ENCODE peak calls at places on chromosomes 5 and 9, in six cellular contexts. One of them, this sample, is unnamed.

GRCh38 chr5:179759961-179760541 is 27.4 kb downstream of the MAML1 start:
- DNase-seq in heart left ventricle: no peak
- DNase-seq in MM.1S: no peak
- DNase-seq in naive thymus-derived CD4-positive, alpha-beta T cell: no peak
- DNase-seq in left ventricle myocardium inferior: no peak
- DNase-seq in ovary: no peak
- DNase-seq in this sample: no peak

GRCh38 chr9:136671646-136672430 is 9.1 kb downstream of the EGFL7 start:
- DNase-seq in left ventricle myocardium inferior: no peak
- DNase-seq in MM.1S: no peak
- DNase-seq in ovary: no peak
- DNase-seq in heart left ventricle: peak
- DNase-seq in naive thymus-derived CD4-positive, alpha-beta T cell: no peak
- DNase-seq in this sample: peak

GRCh38 chr5:176735383-176736265 is 74.7 kb upstream of the UNC5A start:
- DNase-seq in heart left ventricle: peak
- DNase-seq in naive thymus-derived CD4-positive, alpha-beta T cell: no peak
- DNase-seq in left ventricle myocardium inferior: no peak
- DNase-seq in MM.1S: no peak
- DNase-seq in ovary: no peak
- DNase-seq in this sample: no peak

GRCh38 chr5:176741566-176742211 is 68.7 kb upstream of the UNC5A start:
- DNase-seq in heart left ventricle: no peak
- DNase-seq in ovary: no peak
- DNase-seq in MM.1S: no peak
- DNase-seq in naive thymus-derived CD4-positive, alpha-beta T cell: no peak
- DNase-seq in left ventricle myocardium inferior: no peak
- DNase-seq in this sample: no peak

GRCh38 chr9:134182554-134183219 is 18.3 kb upstream of the RNU6ATAC start:
- DNase-seq in left ventricle myocardium inferior: no peak
- DNase-seq in naive thymus-derived CD4-positive, alpha-beta T cell: no peak
- DNase-seq in heart left ventricle: no peak
- DNase-seq in MM.1S: no peak
- DNase-seq in ovary: no peak
- DNase-seq in this sample: no peak

GRCh38 chr9:35598863-35599590 is 6.0 kb upstream of the TESK1 start:
- DNase-seq in ovary: no peak
- DNase-seq in MM.1S: peak
- DNase-seq in naive thymus-derived CD4-positive, alpha-beta T cell: no peak
- DNase-seq in heart left ventricle: no peak
- DNase-seq in left ventricle myocardium inferior: no peak
- DNase-seq in this sample: no peak

GRCh38 chr5:78005021-78005785 is 229.1 kb upstream of the TBCA start:
- DNase-seq in naive thymus-derived CD4-positive, alpha-beta T cell: no peak
- DNase-seq in heart left ventricle: no peak
- DNase-seq in ovary: no peak
- DNase-seq in MM.1S: no peak
- DNase-seq in left ventricle myocardium inferior: no peak
- DNase-seq in this sample: no peak

GRCh38 chr5:157312492-157312891 is 46.6 kb downstream of the CYFIP2 start:
- DNase-seq in ovary: no peak
- DNase-seq in MM.1S: peak
- DNase-seq in naive thymus-derived CD4-positive, alpha-beta T cell: peak
- DNase-seq in left ventricle myocardium inferior: no peak
- DNase-seq in heart left ventricle: peak
- DNase-seq in this sample: peak

GRCh38 chr5:26023361-26023760 is 1015.0 kb downstream of the CDH9 start:
- DNase-seq in left ventricle myocardium inferior: no peak
- DNase-seq in ovary: no peak
- DNase-seq in naive thymus-derived CD4-positive, alpha-beta T cell: no peak
- DNase-seq in heart left ventricle: no peak
- DNase-seq in MM.1S: no peak
- DNase-seq in this sample: no peak

GRCh38 chr5:88659529-88660325 is 223.3 kb downstream of the MEF2C start:
- DNase-seq in MM.1S: peak
- DNase-seq in naive thymus-derived CD4-positive, alpha-beta T cell: no peak
- DNase-seq in ovary: no peak
- DNase-seq in heart left ventricle: no peak
- DNase-seq in left ventricle myocardium inferior: no peak
- DNase-seq in this sample: peak

GRCh38 chr9:114308361-114308950 is 14.4 kb upstream of the ORM1 start:
- DNase-seq in ovary: no peak
- DNase-seq in heart left ventricle: no peak
- DNase-seq in naive thymus-derived CD4-positive, alpha-beta T cell: no peak
- DNase-seq in left ventricle myocardium inferior: no peak
- DNase-seq in MM.1S: no peak
- DNase-seq in this sample: no peak
- H3K27ac ChIP-seq in ovary: no peak
- H3K27ac ChIP-seq in heart left ventricle: no peak
- H3K27ac ChIP-seq in naive thymus-derived CD4-positive, alpha-beta T cell: no peak
- H3K27ac ChIP-seq in left ventricle myocardium inferior: no peak
- H3K27ac ChIP-seq in MM.1S: no peak
- H3K27ac ChIP-seq in this sample: no peak

GRCh38 chr9:73152445-73152844 is 780 bp downstream of the ANXA1 start:
- DNase-seq in naive thymus-derived CD4-positive, alpha-beta T cell: no peak
- DNase-seq in heart left ventricle: no peak
- DNase-seq in MM.1S: no peak
- DNase-seq in ovary: no peak
- DNase-seq in left ventricle myocardium inferior: no peak
- DNase-seq in this sample: no peak
- H3K27ac ChIP-seq in naive thymus-derived CD4-positive, alpha-beta T cell: peak
- H3K27ac ChIP-seq in heart left ventricle: peak
- H3K27ac ChIP-seq in MM.1S: no peak
- H3K27ac ChIP-seq in ovary: peak
- H3K27ac ChIP-seq in left ventricle myocardium inferior: peak
- H3K27ac ChIP-seq in this sample: no peak

GRCh38 chr9:115847245-115847644 is 306.3 kb upstream of the PAPPA start:
- DNase-seq in heart left ventricle: no peak
- DNase-seq in ovary: no peak
- DNase-seq in left ventricle myocardium inferior: no peak
- DNase-seq in naive thymus-derived CD4-positive, alpha-beta T cell: no peak
- DNase-seq in MM.1S: no peak
- DNase-seq in this sample: no peak
- H3K27ac ChIP-seq in heart left ventricle: no peak
- H3K27ac ChIP-seq in ovary: no peak
- H3K27ac ChIP-seq in left ventricle myocardium inferior: no peak
- H3K27ac ChIP-seq in naive thymus-derived CD4-positive, alpha-beta T cell: no peak
- H3K27ac ChIP-seq in MM.1S: no peak
- H3K27ac ChIP-seq in this sample: no peak

DNA sequence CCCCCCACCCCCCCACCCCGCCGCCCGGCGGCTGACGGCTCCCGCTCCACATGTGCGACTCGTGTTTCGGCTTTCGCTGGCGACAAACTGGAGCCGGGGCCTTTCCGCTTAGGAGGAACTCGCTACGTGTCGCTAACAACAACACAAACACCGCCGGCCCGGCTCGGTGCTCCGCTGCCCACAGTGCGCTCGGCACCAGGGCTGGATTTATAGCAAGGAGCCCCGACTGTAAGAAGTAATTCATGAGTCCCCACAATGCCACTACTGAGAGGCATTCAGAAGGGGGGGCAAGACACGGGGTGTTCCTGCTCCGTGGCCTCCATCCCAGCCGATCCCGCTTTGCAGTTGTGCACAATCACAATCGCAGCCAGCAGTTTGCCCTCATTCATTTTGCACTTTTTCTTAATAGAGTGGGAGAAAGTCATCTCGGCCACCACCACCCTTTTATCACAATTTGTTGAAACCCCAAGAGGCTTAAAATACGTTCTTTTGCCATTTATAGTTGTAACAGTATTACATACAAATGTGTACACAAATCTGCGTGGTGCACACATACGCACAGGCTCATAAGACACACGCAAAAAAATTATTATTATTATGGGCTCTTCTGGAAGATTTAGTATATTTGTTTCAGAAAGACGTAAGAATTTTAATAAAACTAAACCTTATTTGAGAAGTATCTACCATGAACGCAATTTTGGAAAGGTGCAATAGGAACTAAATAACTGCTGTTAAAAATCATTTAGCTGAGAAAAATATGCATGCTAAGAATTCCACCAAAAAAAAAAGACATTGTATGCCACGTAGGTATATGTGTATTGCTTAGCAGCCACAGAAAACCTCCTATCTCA is 48.1 kb downstream of the EBF1 start:
- DNase-seq in heart left ventricle: peak
- DNase-seq in left ventricle myocardium inferior: peak
- DNase-seq in ovary: peak
- DNase-seq in naive thymus-derived CD4-positive, alpha-beta T cell: no peak
- DNase-seq in MM.1S: no peak
- DNase-seq in this sample: peak
- H3K27ac ChIP-seq in heart left ventricle: peak
- H3K27ac ChIP-seq in left ventricle myocardium inferior: peak
- H3K27ac ChIP-seq in ovary: peak
- H3K27ac ChIP-seq in naive thymus-derived CD4-positive, alpha-beta T cell: no peak
- H3K27ac ChIP-seq in MM.1S: no peak
- H3K27ac ChIP-seq in this sample: no peak

DNA sequence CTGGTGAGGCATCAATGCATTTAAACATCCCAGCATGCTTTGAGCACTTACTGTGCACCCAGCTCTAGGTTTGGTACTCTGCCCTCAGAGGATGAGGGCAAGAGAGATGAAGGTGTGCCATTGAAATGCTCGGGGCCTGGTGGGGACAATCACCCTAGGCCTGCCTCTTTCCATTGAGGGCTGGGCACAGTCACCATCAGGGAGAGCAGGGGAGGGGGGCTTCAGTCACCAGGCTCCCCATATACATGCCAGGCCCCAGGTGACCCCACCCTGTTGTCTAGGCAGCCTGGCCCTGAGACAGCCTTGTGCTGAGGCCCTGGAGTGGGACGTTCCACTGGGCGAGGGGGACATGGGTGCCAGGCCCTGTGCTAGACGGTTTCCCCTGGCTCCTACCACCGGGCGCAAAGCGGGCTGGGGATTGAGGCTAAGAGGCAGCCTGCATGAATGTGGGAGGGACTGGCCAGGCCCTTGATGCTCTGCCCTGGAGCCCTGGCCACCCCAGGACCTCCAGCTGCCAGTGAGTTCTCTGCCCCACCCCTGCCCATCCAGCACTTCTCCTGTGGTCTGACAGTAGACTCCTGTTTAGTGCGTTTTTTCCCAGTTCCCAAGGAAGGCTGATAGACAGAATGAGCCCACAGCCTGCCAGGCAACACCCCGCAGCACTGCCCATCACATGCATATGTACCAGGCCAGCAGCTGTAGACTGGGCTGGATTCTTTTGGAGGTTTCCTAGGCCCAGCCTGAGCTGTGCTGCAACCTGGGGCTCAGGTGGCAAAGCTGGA is 18.9 kb downstream of the TCF7 start:
- DNase-seq in ovary: peak
- DNase-seq in heart left ventricle: no peak
- DNase-seq in naive thymus-derived CD4-positive, alpha-beta T cell: no peak
- DNase-seq in left ventricle myocardium inferior: peak
- DNase-seq in MM.1S: no peak
- DNase-seq in this sample: no peak
- H3K27ac ChIP-seq in ovary: no peak
- H3K27ac ChIP-seq in heart left ventricle: no peak
- H3K27ac ChIP-seq in naive thymus-derived CD4-positive, alpha-beta T cell: peak
- H3K27ac ChIP-seq in left ventricle myocardium inferior: no peak
- H3K27ac ChIP-seq in MM.1S: no peak
- H3K27ac ChIP-seq in this sample: no peak

GRCh38 chr9:105063665-105064247 is 135.8 kb upstream of the ABCA1 start:
- DNase-seq in heart left ventricle: no peak
- DNase-seq in naive thymus-derived CD4-positive, alpha-beta T cell: no peak
- DNase-seq in left ventricle myocardium inferior: no peak
- DNase-seq in ovary: peak
- DNase-seq in MM.1S: no peak
- DNase-seq in this sample: no peak
- H3K27ac ChIP-seq in heart left ventricle: peak
- H3K27ac ChIP-seq in naive thymus-derived CD4-positive, alpha-beta T cell: no peak
- H3K27ac ChIP-seq in left ventricle myocardium inferior: peak
- H3K27ac ChIP-seq in ovary: peak
- H3K27ac ChIP-seq in MM.1S: no peak
- H3K27ac ChIP-seq in this sample: peak

This sample was measured in substantia nigra.